ENCODE peak calls at places on chromosome 2, in six cellular contexts. E is tibial artery; Q is CD8-positive, alpha-beta T cell; R is epithelial cell of esophagus; W is IMR-90; M is CD4-positive, alpha-beta T cell. N is an unnamed sample.

GRCh38 chr2:128510701-128511100 is 192.0 kb upstream of the HS6ST1 start:
- DNase-seq in E (no peak), Q (no peak), R (no peak), W (peak; percentile 72), M (no peak), N (peak; percentile 71)

GRCh38 chr2:198127627-198128026 is 323.2 kb downstream of the PLCL1 start:
- DNase-seq in E (no peak), Q (peak; percentile 30), R (peak; percentile 74), W (peak; percentile 71), M (peak; percentile 30), N (peak; percentile 76)

GRCh38 chr2:70852824-70853223 is 17.2 kb upstream of the CD207 start:
- DNase-seq in E (no peak), Q (no peak), R (no peak), W (no peak), M (no peak), N (no peak)

GRCh38 chr2:107804608-107805498 is 21.8 kb upstream of the RGPD4 start:
- DNase-seq in E (no peak), Q (no peak), R (no peak), W (no peak), M (no peak), N (no peak)

GRCh38 chr2:65096948-65097347 is 33.0 kb downstream of the RAB1A start:
- DNase-seq in E (no peak), Q (no peak), R (no peak), W (peak; percentile 65), M (no peak), N (peak; percentile 39)

GRCh38 chr2:220434365-220434764 is 806.9 kb downstream of the SLC4A3 start:
- DNase-seq in E (no peak), Q (no peak), R (peak; percentile 67), W (peak; percentile 97), M (no peak), N (peak; percentile 92)

GRCh38 chr2:213224366-213224765 is 59.9 kb upstream of the SPAG16 start:
- DNase-seq in E (no peak), Q (no peak), R (peak; percentile 69), W (no peak), M (no peak), N (peak; percentile 41)

GRCh38 chr2:203928849-203929248 is 7.7 kb upstream of the ICOS start:
- DNase-seq in E (no peak), Q (no peak), R (peak; percentile 18), W (peak; percentile 5), M (no peak), N (peak; percentile 20)

GRCh38 chr2:199366406-199366805 is 91.3 kb downstream of the SATB2 start:
- DNase-seq in E (no peak), Q (no peak), R (peak; percentile 51), W (peak; percentile 39), M (no peak), N (no peak)

GRCh38 chr2:174331731-174332606 is 2.8 kb upstream of the SP9 start:
- DNase-seq in E (no peak), Q (no peak), R (no peak), W (no peak), M (no peak), N (no peak)

GRCh38 chr2:156456616-156457015 is 20.4 kb downstream of the GPD2 start:
- DNase-seq in E (no peak), Q (no peak), R (peak; percentile 59), W (peak; percentile 51), M (no peak), N (peak; percentile 92)

GRCh38 chr2:232058063-232058877 is 96.8 kb downstream of the DIS3L2 start:
- DNase-seq in E (no peak), Q (no peak), R (no peak), W (no peak), M (no peak), N (no peak)

GRCh38 chr2:72035518-72036172 is 112.0 kb downstream of the CYP26B1 start:
- DNase-seq in E (no peak), Q (no peak), R (peak; percentile 41), W (peak; percentile 2), M (no peak), N (peak; percentile 61)

GRCh38 chr2:189959450-189959849 is 103.1 kb downstream of the MSTN start:
- DNase-seq in E (no peak), Q (no peak), R (no peak), W (no peak), M (no peak), N (no peak)

GRCh38 chr2:134120160-134120717 is 133.6 kb upstream of the MGAT5 start:
- DNase-seq in E (peak; percentile 69), Q (no peak), R (no peak), W (no peak), M (no peak), N (no peak)

GRCh38 chr2:235766206-235766794 is 272.5 kb downstream of the AGAP1 start:
- DNase-seq in E (peak; percentile 67), Q (peak; percentile 58), R (peak; percentile 70), W (peak; percentile 74), M (peak; percentile 40), N (peak; percentile 82)

GRCh38 chr2:65353046-65353445 is 79.4 kb downstream of the SPRED2 start:
- DNase-seq in E (no peak), Q (no peak), R (no peak), W (no peak), M (no peak), N (no peak)

GRCh38 chr2:48313036-48313877 is 216.7 kb upstream of the STON1 start:
- DNase-seq in E (no peak), Q (no peak), R (no peak), W (no peak), M (no peak), N (no peak)

GRCh38 chr2:191539068-191539467 is 138.9 kb upstream of the NABP1 start:
- DNase-seq in E (no peak), Q (peak; percentile 12), R (peak; percentile 29), W (peak; percentile 40), M (no peak), N (peak; percentile 54)
- TF ChIP-seq CTCF in E (peak; percentile 17), Q (peak; percentile 39), R (peak; percentile 69), W (peak; percentile 65), M (peak; percentile 46), N (peak; percentile 73)

DNA sequence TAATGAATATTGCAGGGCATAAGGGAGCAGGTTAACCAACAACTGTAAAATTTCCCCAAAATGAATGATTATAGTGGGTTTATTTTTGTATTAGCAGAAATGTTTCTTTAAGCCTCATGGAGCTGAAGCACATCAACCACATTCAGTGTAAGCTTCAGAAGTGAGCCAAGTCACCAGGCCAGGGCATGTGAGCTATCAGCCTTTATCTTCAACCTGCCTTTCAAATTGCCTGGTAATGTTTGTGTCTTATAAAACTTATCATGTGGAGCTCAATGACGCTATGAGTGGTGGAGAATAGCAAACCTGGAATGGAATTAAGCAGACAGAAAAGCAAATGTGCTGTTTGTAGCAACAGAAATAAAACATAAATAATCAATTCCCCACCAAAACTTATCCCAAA is 1068.4 kb downstream of the LRP1B start:
- DNase-seq in E (no peak), Q (no peak), R (no peak), W (no peak), M (no peak), N (no peak)
- TF ChIP-seq CTCF in E (no peak), Q (no peak), R (no peak), W (no peak), M (no peak), N (no peak)

GRCh38 chr2:230668184-230668938 is 44.3 kb upstream of the CAB39 start:
- DNase-seq in E (peak; percentile 74), Q (no peak), R (peak; percentile 74), W (peak; percentile 74), M (no peak), N (peak; percentile 29)
- TF ChIP-seq CTCF in E (no peak), Q (no peak), R (no peak), W (no peak), M (no peak), N (no peak)

GRCh38 chr2:106337963-106338515 is 130.2 kb downstream of the RGPD3 start:
- DNase-seq in E (no peak), Q (no peak), R (no peak), W (no peak), M (no peak), N (no peak)

GRCh38 chr2:106339156-106339555 is 129.1 kb downstream of the RGPD3 start:
- DNase-seq in E (no peak), Q (no peak), R (no peak), W (no peak), M (no peak), N (no peak)

GRCh38 chr2:106334802-106335201 is 133.4 kb downstream of the RGPD3 start:
- DNase-seq in E (no peak), Q (no peak), R (no peak), W (no peak), M (no peak), N (no peak)

GRCh38 chr2:106336740-106337139 is 131.5 kb downstream of the RGPD3 start:
- DNase-seq in E (no peak), Q (no peak), R (no peak), W (no peak), M (no peak), N (no peak)

DNA sequence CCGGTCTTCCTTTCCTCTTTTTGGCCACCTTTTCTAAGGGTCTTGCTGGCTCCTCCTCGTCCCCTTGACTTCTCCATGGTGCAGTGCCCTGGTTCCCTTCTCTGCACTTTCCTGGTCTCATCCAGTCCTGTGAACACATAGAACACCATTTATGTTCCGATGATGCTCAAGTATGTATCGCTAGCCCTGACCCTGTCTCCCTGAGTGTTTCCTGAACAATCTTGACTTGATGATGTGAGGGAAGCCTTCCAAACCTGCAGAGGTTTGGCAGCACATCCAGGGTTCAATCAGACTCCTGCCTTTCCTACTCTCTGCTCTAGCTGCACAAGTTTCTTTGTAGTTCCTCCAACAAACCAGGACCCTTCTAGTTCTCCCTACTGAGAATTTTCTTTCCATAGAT is 132.1 kb downstream of the RGPD3 start:
- DNase-seq in E (no peak), Q (no peak), R (no peak), W (no peak), M (no peak), N (no peak)
- TF ChIP-seq CTCF in E (no peak), Q (no peak), R (no peak), W (no peak), M (no peak), N (no peak)

GRCh38 chr2:127387655-127388422 is at the start of gene MAP3K2:
- DNase-seq in E (peak; percentile 97), Q (peak; percentile 97), R (peak; percentile 93), W (peak; percentile 90), M (peak; percentile 96), N (peak; percentile 86)
- TF ChIP-seq CTCF in E (no peak), Q (no peak), R (no peak), W (peak; percentile 8), M (no peak), N (no peak)

GRCh38 chr2:101478561-101479001 is 3.7 kb upstream of the RFX8 start:
- DNase-seq in E (no peak), Q (no peak), R (no peak), W (peak; percentile 41), M (no peak), N (peak; percentile 68)
- TF ChIP-seq CTCF in E (no peak), Q (no peak), R (no peak), W (no peak), M (no peak), N (no peak)

GRCh38 chr2:217826505-217826904 is 176.3 kb downstream of the TNS1 start:
- DNase-seq in E (peak; percentile 88), Q (no peak), R (peak; percentile 18), W (no peak), M (no peak), N (no peak)
- TF ChIP-seq CTCF in E (no peak), Q (no peak), R (no peak), W (no peak), M (no peak), N (no peak)

N was measured in fibroblast of mammary gland.